ENCODE peak calls at places on chromosomes 2 and 18, in six cellular contexts. S, D, T, K, B and A are unnamed samples. For H3K9me3, the result is how much of the 10 kb centered on the place peaks cover.

GRCh38 chr2:9984861-9985480 is 33.5 kb downstream of the GRHL1 start:
- DNase-seq in T (no peak), B (no peak), D (no peak), S (no peak), K (peak), A (peak)

GRCh38 chr2:85257359-85258193 is 70.2 kb downstream of the TGOLN2 start:
- DNase-seq in B (peak), K (no peak), D (no peak), T (no peak), S (no peak), A (no peak)

GRCh38 chr2:160427629-160428424 is 65.8 kb downstream of the RBMS1 start:
- DNase-seq in K (peak), B (no peak), T (no peak), S (no peak), D (no peak), A (peak)

GRCh38 chr2:101341421-101341820 is 32.9 kb upstream of the RNF149 start:
- DNase-seq in B (no peak), T (peak), D (no peak), S (no peak), K (no peak), A (no peak)

GRCh38 chr2:62152000-62152399 is 43.9 kb upstream of the B3GNT2 start:
- DNase-seq in B (no peak), D (no peak), S (no peak), T (no peak), K (peak), A (peak)

GRCh38 chr2:120546077-120546864 is 189.4 kb upstream of the GLI2 start:
- DNase-seq in B (peak), K (peak), S (no peak), T (peak), D (peak), A (peak)

GRCh38 chr2:75655861-75656260 is 9.3 kb downstream of the MRPL19 start:
- DNase-seq in S (no peak), B (no peak), T (no peak), D (no peak), K (peak), A (no peak)

GRCh38 chr2:88690591-88691338 is 708 bp upstream of the RPIA start:
- DNase-seq in D (no peak), K (no peak), B (peak), S (no peak), T (peak), A (peak)

GRCh38 chr2:168565112-168565511 is 109.0 kb downstream of the CERS6 start:
- DNase-seq in T (no peak), S (no peak), K (peak), D (no peak), B (no peak), A (peak)

GRCh38 chr2:8643238-8643995 is 38.4 kb upstream of the ID2 start:
- DNase-seq in K (no peak), D (no peak), S (no peak), B (no peak), T (no peak), A (no peak)

GRCh38 chr2:42770288-42771131 is 6.6 kb upstream of the OXER1 start:
- DNase-seq in S (no peak), D (no peak), K (peak), B (peak), T (peak), A (peak)

GRCh38 chr2:101989740-101990460 is 1.9 kb upstream of the IL1R2 start:
- DNase-seq in T (no peak), K (no peak), S (no peak), D (no peak), B (no peak), A (no peak)

GRCh38 chr2:71922501-71923142 is 225.0 kb downstream of the CYP26B1 start:
- DNase-seq in K (no peak), D (no peak), T (no peak), S (no peak), B (no peak), A (no peak)

GRCh38 chr2:229270551-229271410 is at the start of gene PID1:
- DNase-seq in B (peak), S (peak), T (no peak), K (peak), D (no peak), A (peak)

GRCh38 chr2:64122358-64122757 is 21.9 kb downstream of the PELI1 start:
- DNase-seq in S (no peak), D (no peak), K (no peak), T (no peak), B (no peak), A (no peak)

GRCh38 chr18:79552696-79553095 is 126.9 kb upstream of the CTDP1 start:
- DNase-seq in K (no peak), S (peak), T (no peak), D (peak), B (peak), A (no peak)

GRCh38 chr18:13286456-13287125 is 68.0 kb downstream of the LDLRAD4 start:
- DNase-seq in S (no peak), B (no peak), D (no peak), K (no peak), T (no peak), A (no peak)

GRCh38 chr2:15957881-15958713 is 17.7 kb downstream of the MYCN start:
- DNase-seq in T (no peak), S (no peak), D (no peak), K (no peak), B (no peak), A (no peak)

GRCh38 chr2:168189835-168190426 is 57.5 kb downstream of the STK39 start:
- DNase-seq in K (peak), T (no peak), D (no peak), S (no peak), B (no peak), A (peak)

GRCh38 chr2:119011162-119011909 is 69.3 kb downstream of the MARCO start:
- DNase-seq in D (no peak), T (peak), K (peak), S (no peak), B (no peak), A (peak)

GRCh38 chr2:165793779-165794519 is at the start of gene GALNT3:
- DNase-seq in B (peak), K (no peak), T (no peak), S (peak), D (no peak), A (no peak)

GRCh38 chr18:75340206-75340605 is 87.3 kb downstream of the SMIM21 start:
- DNase-seq in B (no peak), D (no peak), S (no peak), T (no peak), K (no peak), A (no peak)

GRCh38 chr18:9684901-9685738 is 23.0 kb upstream of the RAB31 start:
- DNase-seq in B (peak), D (peak), T (no peak), K (peak), S (no peak), A (peak)

GRCh38 chr2:38116762-38117161 is 40.8 kb upstream of the CYP1B1 start:
- DNase-seq in S (no peak), T (no peak), D (no peak), B (no peak), K (peak), A (peak)

GRCh38 chr2:134207589-134208209 is 46.2 kb upstream of the MGAT5 start:
- DNase-seq in T (peak), B (peak), S (peak), D (peak), K (peak), A (no peak)

GRCh38 chr2:235851841-235852527 is 316.2 kb downstream of the GBX2 start:
- DNase-seq in B (no peak), T (no peak), K (no peak), D (no peak), S (no peak), A (no peak)

GRCh38 chr2:9803023-9803805 is 40.1 kb upstream of the TAF1B start:
- DNase-seq in S (peak), T (no peak), K (peak), B (no peak), D (peak), A (no peak)

GRCh38 chr18:11310476-11311086 is 161.2 kb upstream of the PIEZO2 start:
- DNase-seq in T (peak), D (no peak), S (no peak), K (no peak), B (peak), A (no peak)

GRCh38 chr2:129404000-129404700 is 575.3 kb upstream of the RAB6C start:
- DNase-seq in T (no peak), K (no peak), D (no peak), B (no peak), S (no peak), A (no peak)

GRCh38 chr2:237315170-237315880 is 98.6 kb downstream of the COL6A3 start:
- DNase-seq in S (peak), T (no peak), B (peak), D (peak), K (peak), A (peak)

GRCh38 chr2:128069769-128070168 is 21.2 kb upstream of the UGGT1 start:
- DNase-seq in K (peak), T (no peak), D (no peak), S (no peak), B (no peak), A (peak)

GRCh38 chr2:66387374-66387773 is 47.6 kb upstream of the MEIS1 start:
- DNase-seq in B (no peak), D (no peak), T (no peak), K (no peak), S (no peak), A (no peak)
- H3K27ac ChIP-seq in B (no peak), D (no peak), T (no peak), K (no peak), S (no peak), A (no peak)

DNA sequence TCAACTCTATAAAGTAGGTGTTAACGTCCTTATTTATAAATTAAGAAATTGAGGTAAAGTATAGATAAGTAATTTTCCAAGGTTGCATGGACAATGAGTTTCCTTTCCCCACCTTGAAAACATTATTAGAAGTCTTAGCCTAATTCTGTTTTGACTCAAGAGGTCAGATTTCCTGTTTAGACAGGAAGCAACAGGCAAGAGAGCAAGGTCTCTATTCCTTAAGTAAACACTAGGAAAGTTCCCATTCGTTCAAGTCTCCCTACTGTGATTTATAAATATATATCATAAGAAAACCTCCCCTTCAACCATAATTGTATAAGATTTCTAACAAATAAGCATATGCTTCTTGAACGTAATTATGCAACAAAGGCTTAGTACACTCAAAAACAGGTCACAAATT is 40.3 kb downstream of the CLASP1 start:
- DNase-seq in B (no peak), T (no peak), D (no peak), S (no peak), K (no peak), A (no peak)
- H3K9me3 ChIP-seq in B (under half), T (under half), D (under half), S (under half), K (under half), A (under half)

GRCh38 chr18:57807336-57808117 is 4.4 kb upstream of the ATP8B1 start:
- DNase-seq in D (no peak), K (peak), B (no peak), T (no peak), S (no peak), A (peak)
- H3K27ac ChIP-seq in D (peak), K (peak), B (peak), T (no peak), S (no peak), A (peak)

GRCh38 chr18:3008546-3008945 is 4.4 kb downstream of the LPIN2 start:
- DNase-seq in B (peak), D (no peak), K (peak), T (no peak), S (no peak), A (peak)

GRCh38 chr18:3002766-3003165 is 10.2 kb downstream of the LPIN2 start:
- DNase-seq in B (no peak), D (no peak), S (no peak), T (no peak), K (no peak), A (no peak)

GRCh38 chr18:3007491-3007890 is 5.5 kb downstream of the LPIN2 start:
- DNase-seq in S (no peak), B (no peak), D (no peak), K (no peak), T (no peak), A (no peak)

GRCh38 chr18:3005462-3005861 is 7.5 kb downstream of the LPIN2 start:
- DNase-seq in D (no peak), T (no peak), B (no peak), K (no peak), S (no peak), A (no peak)
- H3K9me3 ChIP-seq in D (under half), T (under half), B (under half), K (under half), S (under half), A (under half)

GRCh38 chr2:6865346-6866238 is at the start of gene CMPK2:
- DNase-seq in T (peak), S (peak), K (peak), D (peak), B (peak), A (peak)
- H3K27ac ChIP-seq in T (peak), S (peak), K (no peak), D (peak), B (peak), A (no peak)

GRCh38 chr2:30826916-30827315 is 19.7 kb upstream of the CAPN13 start:
- DNase-seq in K (no peak), T (no peak), D (no peak), S (no peak), B (no peak), A (no peak)
- H3K9me3 ChIP-seq in K (under half), T (under half), D (under half), S (under half), B (under half), A (under half)

DNA sequence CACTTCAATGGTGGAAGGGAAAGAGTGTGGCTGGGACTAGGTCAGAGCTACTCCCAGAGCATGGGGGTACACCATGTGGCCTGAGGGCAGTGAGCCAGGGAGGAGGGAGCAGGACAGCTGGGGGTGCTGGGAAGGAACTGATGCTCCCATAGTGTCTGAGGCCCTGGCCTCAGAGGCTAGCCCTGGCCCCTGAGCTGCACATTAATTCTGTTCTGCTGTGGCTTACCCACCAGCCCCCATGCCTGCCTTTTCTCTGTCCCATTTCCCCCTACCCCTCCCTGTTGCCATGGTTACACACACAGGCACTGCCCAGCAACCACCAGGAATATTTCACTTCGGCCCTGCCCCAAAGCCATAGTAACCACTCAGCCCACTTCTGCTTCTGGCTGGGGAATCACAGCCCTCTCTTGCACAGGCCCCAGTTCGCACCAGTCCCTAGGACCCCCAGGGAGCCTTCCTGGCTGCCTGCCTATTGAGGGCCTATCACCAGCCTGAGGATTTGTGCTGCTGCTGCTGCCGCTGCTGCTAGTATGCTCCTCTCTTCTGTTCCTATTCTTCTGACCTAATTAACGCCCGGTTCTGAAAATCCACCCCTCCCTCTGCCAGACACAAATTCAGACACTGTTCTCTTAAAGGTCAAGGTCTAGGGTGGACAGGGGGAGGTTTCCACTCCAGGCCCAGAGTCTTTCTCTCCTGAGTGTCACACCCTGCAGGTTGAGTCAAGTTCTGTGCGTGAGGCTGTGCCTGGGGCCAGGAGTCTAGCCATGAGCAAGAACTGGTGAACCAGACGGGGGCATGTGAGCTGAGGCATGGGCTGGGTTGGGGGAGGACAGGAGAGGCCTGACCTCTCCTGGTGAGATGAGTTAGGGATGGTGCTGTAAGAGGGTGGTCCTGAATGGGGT is 87.1 kb upstream of the MCFD2 start:
- DNase-seq in K (peak), T (no peak), S (no peak), B (peak), D (no peak), A (no peak)
- H3K27ac ChIP-seq in K (peak), T (no peak), S (no peak), B (peak), D (peak), A (peak)

DNA sequence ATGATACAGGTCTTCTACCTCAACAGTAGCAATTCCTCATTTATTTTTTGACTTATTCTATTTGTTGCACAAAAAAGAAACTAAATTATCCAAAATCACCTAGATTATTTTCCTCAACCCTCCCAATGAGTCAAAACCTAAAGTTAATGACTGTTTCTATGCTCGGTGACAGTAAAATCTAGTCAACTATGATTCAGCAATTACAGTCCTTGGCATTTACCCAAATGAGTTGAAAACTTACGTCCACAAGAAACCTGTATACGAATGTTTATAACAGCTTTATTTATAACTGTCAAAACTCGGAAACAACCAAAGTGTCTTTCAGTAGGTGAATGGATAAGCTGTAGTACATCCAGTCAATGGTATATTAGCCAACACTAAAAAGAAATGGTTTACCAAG is 439.3 kb downstream of the CBLN2 start:
- DNase-seq in B (no peak), K (no peak), T (no peak), S (no peak), D (no peak), A (no peak)
- H3K9me3 ChIP-seq in B (under half), K (under half), T (under half), S (under half), D (under half), A (under half)

GRCh38 chr2:201994973-201995638 is 38.5 kb upstream of the FZD7 start:
- DNase-seq in D (no peak), T (no peak), S (no peak), B (no peak), K (no peak), A (no peak)

GRCh38 chr2:201999289-201999688 is 34.4 kb upstream of the FZD7 start:
- DNase-seq in B (no peak), S (no peak), K (no peak), T (no peak), D (no peak), A (no peak)

GRCh38 chr2:201996006-201996405 is 37.6 kb upstream of the FZD7 start:
- DNase-seq in T (no peak), K (no peak), B (no peak), D (no peak), S (no peak), A (no peak)

GRCh38 chr2:201992960-201993359 is 40.7 kb upstream of the FZD7 start:
- DNase-seq in D (no peak), T (no peak), B (no peak), K (no peak), S (no peak), A (no peak)

DNA sequence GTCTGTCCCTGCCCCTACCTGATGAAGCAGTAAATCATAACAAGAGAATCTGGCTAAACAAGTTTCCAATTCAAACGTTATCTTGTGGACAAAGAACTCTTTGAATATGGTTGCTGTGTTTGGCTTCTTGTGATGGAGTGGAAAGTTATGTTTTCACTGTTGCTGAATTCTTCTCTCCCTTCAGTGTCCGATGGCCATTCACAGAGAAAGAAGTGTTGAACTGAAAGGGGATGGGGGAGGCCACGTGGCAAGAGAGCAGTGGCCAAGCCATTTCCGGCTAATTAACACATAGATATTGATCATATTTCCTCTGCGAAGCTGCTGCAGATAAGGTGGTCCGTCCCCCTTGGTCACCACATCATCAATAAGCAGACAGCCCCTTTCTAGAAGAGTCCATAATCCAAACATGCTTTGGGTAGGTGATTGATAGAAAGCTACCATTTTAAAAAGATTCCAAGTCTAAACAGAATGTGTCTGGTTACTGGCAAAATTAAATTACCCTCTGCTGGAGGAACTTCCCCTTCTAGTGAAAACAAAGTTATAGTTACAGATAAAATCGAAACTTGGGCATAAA is 36.9 kb upstream of the FZD7 start:
- DNase-seq in D (no peak), S (no peak), T (no peak), B (no peak), K (no peak), A (no peak)
- H3K27ac ChIP-seq in D (no peak), S (no peak), T (no peak), B (no peak), K (no peak), A (no peak)

GRCh38 chr18:44198296-44199284 is 482.1 kb upstream of the SETBP1 start:
- DNase-seq in T (no peak), B (no peak), S (peak), D (no peak), K (no peak), A (no peak)

GRCh38 chr18:44195394-44196140 is 485.1 kb upstream of the SETBP1 start:
- DNase-seq in T (no peak), S (no peak), K (no peak), D (no peak), B (no peak), A (no peak)

GRCh38 chr18:44197837-44198236 is 482.9 kb upstream of the SETBP1 start:
- DNase-seq in B (no peak), S (peak), K (no peak), T (no peak), D (no peak), A (no peak)
- H3K9me3 ChIP-seq in B (under half), S (under half), K (under half), T (under half), D (under half), A (under half)